ENCODE peak calls at places on chromosomes 3 and 15, in eight cellular contexts. Z is Panc1; I is CD8-positive, alpha-beta T cell; M is colonic mucosa; Y is BJ; G is lower leg skin; D is HL-60; W is heart left ventricle. B is an unnamed sample.
A peak's percentile ranks its signal among the peaks of the same experiment; 100 is the strongest.

GRCh38 chr15:61748529-61748928 is 311.7 kb downstream of the VPS13C start:
- DNase-seq in G (no peak), Z (no peak), W (no peak), D (no peak), I (no peak), M (no peak), Y (no peak), B (no peak)

GRCh38 chr3:182323898-182324297 is 469.4 kb upstream of the ATP11B start:
- DNase-seq in W (no peak), M (no peak), G (no peak), Z (no peak), I (no peak), Y (no peak), D (no peak), B (no peak)

GRCh38 chr3:14522768-14523167 is 17.4 kb downstream of the GRIP2 start:
- DNase-seq in G (no peak), M (no peak), W (no peak), I (no peak), D (no peak), Z (no peak), Y (no peak), B (no peak)

GRCh38 chr3:197750863-197751737 is 1.4 kb downstream of the FYTTD1 start:
- DNase-seq in M (peak; percentile 57), G (peak; percentile 63), W (peak; percentile 79), Y (no peak), D (peak; percentile 65), I (no peak), Z (no peak), B (no peak)

GRCh38 chr3:123758081-123758564 is 126.0 kb downstream of the MYLK start:
- DNase-seq in Z (no peak), G (no peak), W (no peak), M (peak; percentile 18), Y (no peak), I (no peak), D (no peak), B (no peak)

GRCh38 chr3:183188895-183189462 is 26.4 kb upstream of the LAMP3 start:
- DNase-seq in Y (no peak), I (no peak), Z (no peak), D (peak; percentile 61), W (no peak), G (no peak), M (peak; percentile 43), B (peak; percentile 15)

GRCh38 chr3:186636536-186636935 is 3.7 kb upstream of the FETUB start:
- DNase-seq in Y (no peak), Z (no peak), I (no peak), D (no peak), G (no peak), W (no peak), M (no peak), B (no peak)

GRCh38 chr3:50436063-50436674 is 67.3 kb downstream of the CACNA2D2 start:
- DNase-seq in G (peak; percentile 32), I (peak; percentile 72), Y (no peak), D (peak; percentile 61), Z (peak; percentile 22), W (peak; percentile 52), M (peak; percentile 81), B (no peak)

GRCh38 chr3:121660356-121661171 is at the start of gene HCLS1:
- DNase-seq in W (peak; percentile 45), G (peak; percentile 59), Y (no peak), D (peak; percentile 92), Z (no peak), I (peak; percentile 61), M (peak; percentile 46), B (peak; percentile 83)

GRCh38 chr15:88992216-88992615 is 79.0 kb upstream of the MFGE8 start:
- DNase-seq in G (no peak), Y (no peak), M (no peak), I (no peak), Z (no peak), W (no peak), D (no peak), B (no peak)

DNA sequence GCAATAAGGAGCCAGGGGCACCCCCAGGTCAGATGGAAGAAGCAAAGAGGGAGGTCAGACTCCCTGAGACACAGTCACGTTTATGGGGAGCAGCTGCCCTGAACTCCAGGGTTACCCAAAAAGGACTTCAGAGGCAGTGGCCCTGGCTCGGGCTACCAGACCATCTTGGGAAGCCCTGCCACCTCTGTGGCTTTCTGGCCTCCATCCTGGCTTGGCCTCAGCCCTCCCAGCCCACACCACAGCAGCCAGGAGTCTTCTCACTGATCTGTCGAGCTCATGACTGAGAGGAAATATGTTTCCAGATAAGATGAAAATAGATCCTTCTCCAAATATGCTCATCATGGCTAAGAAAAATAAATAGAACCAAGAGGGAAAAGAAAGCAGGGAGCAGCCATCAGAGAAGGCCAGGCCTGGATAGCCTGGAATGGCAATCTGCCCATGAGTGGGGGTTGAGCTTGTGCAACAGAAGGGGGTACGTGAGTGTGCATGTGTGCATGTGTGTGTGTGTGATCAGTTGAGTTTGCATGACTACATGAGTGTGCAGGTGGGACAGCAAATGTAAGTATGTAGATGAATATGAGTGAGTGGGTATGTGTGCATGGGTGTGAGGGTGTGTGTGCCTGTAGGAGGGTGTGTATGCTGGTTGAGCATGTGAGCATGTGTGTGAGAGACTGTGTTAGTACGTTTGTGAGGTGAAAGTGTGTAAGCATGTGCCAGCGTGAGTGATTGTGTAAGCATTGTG is 9.8 kb upstream of the RFT1 start:
- DNase-seq in G (no peak), D (no peak), Z (no peak), W (no peak), I (no peak), Y (no peak), M (no peak), B (no peak)
- TF ChIP-seq CTCF in G (no peak), D (no peak), Z (no peak), W (no peak), I (no peak), Y (no peak), M (no peak), B (no peak)

GRCh38 chr15:32641517-32642059 is at the start of gene SCG5:
- DNase-seq in I (no peak), G (no peak), W (no peak), M (peak; percentile 53), Y (no peak), Z (no peak), D (no peak), B (no peak)

GRCh38 chr15:32643907-32644445 is 2.5 kb downstream of the SCG5 start:
- DNase-seq in I (no peak), G (no peak), D (no peak), W (no peak), M (no peak), Y (no peak), Z (no peak), B (no peak)

GRCh38 chr15:32646304-32646703 is 4.8 kb downstream of the SCG5 start:
- DNase-seq in M (no peak), W (no peak), Z (no peak), Y (no peak), I (no peak), D (no peak), G (no peak), B (no peak)

GRCh38 chr15:32637704-32638103 is 3.8 kb upstream of the SCG5 start:
- DNase-seq in G (no peak), I (no peak), Y (no peak), W (no peak), D (no peak), Z (no peak), M (no peak), B (no peak)

DNA sequence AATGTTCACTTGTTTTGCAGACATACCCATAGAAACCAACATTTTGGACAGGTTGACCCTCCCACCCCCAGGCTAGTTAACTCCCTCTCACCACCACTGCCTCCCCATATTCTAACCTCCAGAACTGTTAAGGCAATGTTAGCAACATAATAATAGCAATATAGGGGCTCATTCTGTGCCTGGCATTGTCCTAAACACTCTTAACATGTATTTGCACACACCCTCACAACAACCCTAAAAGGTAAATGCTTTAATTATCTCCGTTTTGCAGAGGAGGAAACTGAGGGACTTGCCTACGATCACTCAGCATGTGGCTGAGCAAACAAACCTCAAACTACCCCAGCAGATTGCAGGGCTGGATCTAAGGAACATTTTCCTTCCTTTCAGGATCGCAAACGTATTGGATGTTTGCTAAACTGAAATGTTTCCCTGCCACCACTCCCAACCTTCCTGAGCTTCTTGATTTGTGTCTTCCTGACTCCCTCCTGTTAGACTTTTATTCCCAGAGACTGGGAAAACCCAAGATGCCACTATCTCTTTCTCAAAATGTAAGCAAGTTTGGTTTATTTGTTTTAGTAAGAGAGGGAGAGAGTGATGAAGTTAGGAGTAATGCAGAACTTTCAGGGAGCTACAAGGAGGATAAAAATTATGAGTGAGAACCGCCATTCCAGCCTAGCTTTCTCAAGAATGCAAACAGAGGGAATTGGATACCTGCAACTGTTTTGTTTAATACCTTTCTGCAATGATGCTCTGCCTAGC is 1.3 kb downstream of the SCG5 start:
- DNase-seq in D (no peak), G (no peak), M (no peak), Y (no peak), I (no peak), W (no peak), Z (no peak), B (no peak)
- H3K4me3 ChIP-seq in D (no peak overlapping the region), G (no peak overlapping the region), M (no peak overlapping the region), Y (no peak overlapping the region), I (no peak overlapping the region), W (no peak overlapping the region), Z (no peak overlapping the region), B (no peak overlapping the region)

GRCh38 chr15:100002787-100003536 is 269.7 kb upstream of the LYSMD4 start:
- DNase-seq in Y (no peak), G (no peak), W (no peak), D (no peak), M (no peak), Z (no peak), I (no peak), B (no peak)
- TF ChIP-seq CTCF in Y (no peak), G (no peak), W (no peak), D (no peak), M (no peak), Z (no peak), I (no peak), B (no peak)

GRCh38 chr15:51267047-51267713 is 71.2 kb downstream of the CYP19A1 start:
- DNase-seq in D (no peak), I (no peak), Y (no peak), M (no peak), W (no peak), Z (no peak), G (no peak), B (no peak)

GRCh38 chr15:51265037-51265555 is 73.3 kb downstream of the CYP19A1 start:
- DNase-seq in D (no peak), M (no peak), G (no peak), I (no peak), Z (no peak), Y (no peak), W (no peak), B (no peak)

GRCh38 chr15:51269496-51269895 is 68.9 kb downstream of the CYP19A1 start:
- DNase-seq in I (no peak), Y (no peak), D (no peak), M (no peak), W (no peak), G (no peak), Z (no peak), B (no peak)

GRCh38 chr15:51266548-51266947 is 71.8 kb downstream of the CYP19A1 start:
- DNase-seq in Z (no peak), M (no peak), I (no peak), W (no peak), Y (no peak), D (no peak), G (no peak), B (no peak)

DNA sequence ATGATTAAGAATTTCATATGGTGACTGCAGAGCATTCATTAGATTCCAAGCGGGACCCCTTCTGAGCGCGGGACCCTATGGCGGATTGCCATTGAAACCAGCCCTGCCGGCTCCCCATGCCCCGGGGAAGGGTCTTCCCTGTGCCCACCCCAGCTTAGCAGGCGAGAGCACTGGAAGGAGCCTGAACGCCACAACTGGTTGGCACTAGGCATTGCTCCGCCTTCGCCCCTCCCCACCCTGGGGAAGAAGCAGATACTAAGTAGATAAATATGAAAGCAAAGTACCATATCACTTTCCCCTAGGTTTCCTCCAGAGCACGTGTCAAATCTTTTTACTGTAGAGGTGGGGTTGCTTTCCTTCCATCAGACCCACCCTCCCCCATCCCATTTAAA is 70.7 kb downstream of the CYP19A1 start:
- DNase-seq in G (no peak), M (no peak), W (no peak), D (peak; percentile 11), I (no peak), Z (no peak), Y (no peak), B (no peak)
- H3K4me3 ChIP-seq in G (no peak overlapping the region), M (peak overlapping the region; percentile 34), W (peak overlapping the region; percentile 47), D (peak overlapping the region; percentile 47), I (no peak overlapping the region), Z (peak overlapping the region; percentile 31), Y (peak overlapping the region; percentile 34), B (no peak overlapping the region)